ENCODE peak calls at places on chromosome 15, in five cellular contexts. E is CD4-positive, CD25-positive, alpha-beta regulatory T cell; J is dorsolateral prefrontal cortex; M is tibial artery; F is AG10803. W is an unnamed sample.
A peak's percentile ranks its signal among the peaks of the same experiment; 100 is the strongest.

GRCh38 chr15:52050416-52050815 is 31.4 kb downstream of the MAPK6 start:
- DNase-seq in M (no peak), F (peak; percentile 57), J (no peak), E (no peak), W (peak; percentile 57)

GRCh38 chr15:41465822-41466421 is 27.8 kb upstream of the ITPKA start:
- DNase-seq in J (no peak), M (no peak), F (peak; percentile 58), E (no peak), W (peak; percentile 79)

GRCh38 chr15:69400850-69401249 is 13.3 kb upstream of the KIF23 start:
- DNase-seq in F (no peak), J (no peak), M (no peak), E (no peak), W (no peak)

GRCh38 chr15:33871911-33872760 is 96.2 kb upstream of the CHRM5 start:
- DNase-seq in M (no peak), J (no peak), E (no peak), F (peak; percentile 50), W (peak; percentile 40)

GRCh38 chr15:27250223-27250622 is 279.2 kb downstream of the GABRG3 start:
- DNase-seq in J (no peak), F (no peak), M (no peak), E (no peak), W (no peak)

GRCh38 chr15:57735891-57736290 is 29.4 kb downstream of the POLR2M start:
- DNase-seq in E (no peak), F (no peak), J (peak; percentile 33), M (no peak), W (no peak)

GRCh38 chr15:68632101-68632500 is 53.3 kb downstream of the CORO2B start:
- DNase-seq in F (no peak), E (no peak), M (no peak), J (no peak), W (no peak)

GRCh38 chr15:90902996-90903732 is at the start of gene MAN2A2:
- DNase-seq in M (no peak), F (peak; percentile 27), E (peak; percentile 45), J (peak; percentile 66), W (peak; percentile 28)

GRCh38 chr15:58477228-58477627 is 45.4 kb downstream of the LIPC start:
- DNase-seq in E (no peak), J (no peak), M (no peak), F (no peak), W (no peak)

GRCh38 chr15:89177633-89178306 is 43.6 kb downstream of the RLBP1 start:
- DNase-seq in J (peak; percentile 75), F (peak; percentile 80), M (peak; percentile 44), E (peak; percentile 44), W (peak; percentile 86)

GRCh38 chr15:90463381-90463780 is 66.3 kb upstream of the CRTC3 start:
- DNase-seq in J (peak; percentile 74), F (peak; percentile 82), E (no peak), M (no peak), W (peak; percentile 77)

GRCh38 chr15:75723171-75723846 is 10.7 kb upstream of the CSPG4 start:
- DNase-seq in F (no peak), J (no peak), E (no peak), M (peak; percentile 19), W (no peak)

GRCh38 chr15:28957606-28958498 is 72.1 kb downstream of the APBA2 start:
- DNase-seq in M (no peak), J (no peak), E (no peak), F (no peak), W (no peak)

GRCh38 chr15:63083046-63083445 is 38.6 kb upstream of the LACTB start:
- DNase-seq in E (no peak), J (no peak), M (no peak), F (no peak), W (no peak)

GRCh38 chr15:35737521-35737920 is 191.6 kb upstream of the DPH6 start:
- DNase-seq in J (no peak), M (no peak), F (peak; percentile 39), E (no peak), W (no peak)

GRCh38 chr15:45638641-45639040 is 3.8 kb downstream of the SQOR start:
- DNase-seq in J (no peak), M (no peak), E (no peak), F (no peak), W (no peak)

GRCh38 chr15:90645873-90646605 is 71.1 kb upstream of the BLM start:
- DNase-seq in M (no peak), E (no peak), F (no peak), J (no peak), W (no peak)

GRCh38 chr15:36678308-36678707 is 98.9 kb downstream of the CDIN1 start:
- DNase-seq in M (no peak), J (no peak), E (no peak), F (no peak), W (no peak)

GRCh38 chr15:83445653-83446052 is 1.5 kb upstream of the SH3GL3 start:
- DNase-seq in E (no peak), J (no peak), F (no peak), M (no peak), W (no peak)

GRCh38 chr15:51267047-51267713 is 71.2 kb downstream of the CYP19A1 start:
- DNase-seq in E (no peak), M (no peak), J (no peak), F (no peak), W (no peak)

GRCh38 chr15:67927501-67928156 is 87.8 kb upstream of the RNU6-1 start:
- DNase-seq in J (peak; percentile 83), F (peak; percentile 39), M (peak; percentile 75), E (no peak), W (peak; percentile 80)

GRCh38 chr15:63987979-63988378 is 58.3 kb downstream of the DAPK2 start:
- DNase-seq in F (no peak), M (no peak), J (no peak), E (no peak), W (no peak)

DNA sequence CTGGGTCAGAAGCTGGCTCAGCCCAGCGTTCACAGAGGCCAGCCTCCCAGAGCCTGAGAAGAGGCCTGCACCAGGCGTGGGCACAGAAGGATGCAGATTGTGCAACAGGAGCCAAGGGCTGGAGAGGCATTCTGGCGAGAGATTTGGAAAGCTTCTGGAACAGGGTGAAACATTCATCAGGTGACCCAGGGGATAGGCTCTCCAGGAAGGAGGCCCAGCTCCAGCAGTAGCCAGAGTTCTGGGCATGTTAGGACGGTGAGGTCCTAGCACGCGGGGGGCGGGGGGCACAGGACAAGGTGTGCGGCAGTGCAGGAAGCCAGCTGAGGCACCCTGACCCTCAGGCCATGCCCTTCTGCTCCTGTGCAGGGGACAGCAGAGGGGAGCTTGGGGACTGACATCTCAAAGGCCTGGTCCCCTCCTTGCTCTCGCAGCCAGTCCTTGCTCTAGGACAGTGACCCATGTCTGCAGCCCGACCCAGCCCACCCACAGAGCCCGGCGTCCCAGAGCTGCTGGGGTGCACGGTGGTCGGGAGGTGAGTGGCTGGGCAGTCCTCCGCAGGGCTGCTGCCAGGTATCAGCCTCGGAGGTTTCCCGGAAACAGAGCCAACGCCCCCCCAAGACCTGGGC is 111.7 kb upstream of the KLF13 start:
- DNase-seq in F (peak; percentile 63), E (no peak), M (peak; percentile 74), J (no peak), W (peak; percentile 48)
- H3K4me3 ChIP-seq in F (no peak overlapping the region), E (no peak overlapping the region), M (peak overlapping the region; percentile 52), J (peak overlapping the region; percentile 63), W (no peak overlapping the region)

GRCh38 chr15:81003023-81003350 is 2.3 kb downstream of the TLNRD1 start:
- DNase-seq in M (no peak), J (no peak), E (no peak), F (no peak), W (no peak)
- H3K4me3 ChIP-seq in M (peak overlapping the region; percentile 92), J (peak overlapping the region; percentile 89), E (peak overlapping the region; percentile 48), F (peak overlapping the region; percentile 86), W (peak overlapping the region; percentile 80)

DNA sequence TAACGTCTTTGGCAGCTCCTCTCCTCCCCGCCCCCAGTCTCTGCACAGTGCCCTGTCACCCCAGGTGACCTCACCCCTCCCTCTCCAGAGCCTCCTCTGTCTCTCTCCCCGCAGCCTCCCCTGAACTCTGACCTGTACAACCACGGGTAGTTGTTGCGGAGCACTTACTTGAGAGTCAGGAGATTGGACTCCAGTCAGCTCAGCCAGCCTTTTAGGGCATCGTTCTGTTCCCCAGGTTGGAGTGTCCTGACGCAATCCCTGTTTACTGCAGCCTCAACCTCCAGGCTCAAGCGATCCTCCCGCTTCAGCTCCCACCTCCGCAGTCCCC is 177.7 kb downstream of the UACA start:
- DNase-seq in M (no peak), F (no peak), E (no peak), J (no peak), W (no peak)
- H3K4me3 ChIP-seq in M (no peak overlapping the region), F (no peak overlapping the region), E (no peak overlapping the region), J (no peak overlapping the region), W (no peak overlapping the region)

GRCh38 chr15:98801234-98801561 is 152.9 kb downstream of the IGF1R start:
- DNase-seq in F (no peak), E (no peak), M (no peak), J (peak; percentile 89), W (no peak)
- H3K4me3 ChIP-seq in F (no peak overlapping the region), E (no peak overlapping the region), M (no peak overlapping the region), J (no peak overlapping the region), W (no peak overlapping the region)

DNA sequence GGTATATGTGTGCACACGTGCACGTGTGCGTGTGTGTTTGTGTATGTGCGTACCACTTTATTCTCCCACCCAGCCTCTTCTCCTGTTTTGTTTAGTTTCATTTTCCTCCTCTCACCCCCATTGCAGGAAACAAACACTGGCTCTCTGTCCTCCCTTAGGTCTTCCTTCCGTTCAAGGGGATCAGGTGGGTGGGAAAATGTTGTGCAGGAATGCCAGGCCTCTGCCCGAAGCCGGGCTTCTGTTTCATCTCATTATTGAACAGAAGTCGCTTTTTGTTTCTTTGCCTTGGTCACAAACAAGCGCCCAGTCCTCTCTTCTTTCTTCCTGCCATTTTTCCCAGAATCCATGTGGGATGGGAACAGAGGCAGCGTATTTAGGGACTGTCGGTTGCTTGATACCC is 69.6 kb downstream of the IGF1R start:
- DNase-seq in J (no peak), E (no peak), F (no peak), M (no peak), W (no peak)
- H3K4me3 ChIP-seq in J (no peak overlapping the region), E (no peak overlapping the region), F (no peak overlapping the region), M (no peak overlapping the region), W (no peak overlapping the region)

DNA sequence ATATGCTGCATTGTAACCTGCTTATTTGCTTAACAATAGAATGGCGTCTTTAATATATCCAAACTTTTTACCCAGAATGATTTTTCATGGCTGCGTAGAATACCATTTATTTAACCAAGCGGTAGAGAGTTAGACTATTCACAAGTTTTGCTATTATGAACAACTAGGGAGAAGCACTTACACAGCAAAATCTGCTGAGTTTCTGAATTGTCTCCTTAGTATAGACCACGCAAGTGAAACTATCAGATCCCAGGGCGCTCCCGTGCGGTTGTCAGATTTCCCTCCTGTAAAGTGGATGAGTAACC is 12.6 kb upstream of the ADPGK start:
- DNase-seq in E (no peak), F (peak; percentile 18), J (peak; percentile 29), M (no peak), W (no peak)
- H3K4me3 ChIP-seq in E (no peak overlapping the region), F (peak overlapping the region; percentile 66), J (peak overlapping the region; percentile 58), M (peak overlapping the region; percentile 49), W (no peak overlapping the region)

GRCh38 chr15:74626336-74626735 is 10.7 kb downstream of the CLK3 start:
- DNase-seq in J (no peak), M (no peak), E (no peak), F (no peak), W (no peak)
- H3K4me3 ChIP-seq in J (no peak overlapping the region), M (no peak overlapping the region), E (no peak overlapping the region), F (no peak overlapping the region), W (no peak overlapping the region)

DNA sequence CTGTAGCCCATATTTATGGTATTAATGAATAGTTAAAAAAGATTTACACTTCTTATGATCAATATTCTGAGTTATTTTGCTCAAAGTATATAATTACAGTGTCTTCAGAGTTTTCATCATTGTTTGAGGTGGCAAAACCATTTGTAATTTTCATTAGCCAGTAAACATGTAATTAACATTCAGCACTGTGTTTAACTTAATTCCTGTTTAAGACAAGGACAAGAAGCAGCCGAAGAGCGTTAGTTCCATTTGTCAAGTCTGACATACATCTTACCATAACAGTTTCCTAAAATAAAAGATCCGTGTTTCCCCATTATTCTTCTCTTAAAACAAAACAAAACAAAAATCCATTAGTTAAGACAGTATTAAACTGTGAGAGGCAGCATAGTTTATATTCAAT is 5.6 kb upstream of the NR2F2 start:
- DNase-seq in J (no peak), M (no peak), E (no peak), F (no peak), W (no peak)
- H3K4me3 ChIP-seq in J (peak overlapping the region; percentile 47), M (peak overlapping the region; percentile 97), E (no peak overlapping the region), F (no peak overlapping the region), W (peak overlapping the region; percentile 67)